ENCODE peak calls at places on chromosomes 3 and 15, in five cellular contexts. W is iPS-NIHi11, E is hippocampal formation, H is GM12892, V is RPMI7951. L is an unnamed sample.

GRCh38 chr15:46034755-46035154 is 399.9 kb downstream of the SQOR start:
- DNase-seq in W (no peak), H (no peak), V (no peak), E (no peak), L (no peak)

GRCh38 chr15:59713177-59713576 is 24.1 kb upstream of the BNIP2 start:
- DNase-seq in W (no peak), E (no peak), V (no peak), H (no peak), L (no peak)

GRCh38 chr3:136114421-136114820 is 81.7 kb downstream of the MSL2 start:
- DNase-seq in V (no peak), H (no peak), E (no peak), W (no peak), L (no peak)

GRCh38 chr3:125055165-125055912 is 458 bp downstream of the HEG1 start:
- DNase-seq in H (peak), W (no peak), E (peak), V (no peak), L (no peak)

GRCh38 chr15:93771429-93772020 is 459.8 kb upstream of the MCTP2 start:
- DNase-seq in H (no peak), W (no peak), E (no peak), V (no peak), L (no peak)

GRCh38 chr15:69665641-69666091 is 213.0 kb downstream of the RPLP1 start:
- DNase-seq in W (no peak), V (peak), H (no peak), E (no peak), L (no peak)

GRCh38 chr3:159620281-159620680 is 368.4 kb upstream of the IL12A start:
- DNase-seq in V (peak), W (no peak), H (no peak), E (no peak), L (no peak)

GRCh38 chr15:49645937-49646336 is 25.1 kb downstream of the DTWD1 start:
- DNase-seq in H (no peak), W (no peak), V (peak), E (no peak), L (no peak)

GRCh38 chr3:116051040-116051439 is 394.2 kb downstream of the LSAMP start:
- DNase-seq in W (no peak), H (no peak), V (no peak), E (no peak), L (no peak)

GRCh38 chr3:150094150-150094932 is 123.6 kb upstream of the PFN2 start:
- DNase-seq in H (no peak), W (no peak), E (no peak), V (peak), L (no peak)

GRCh38 chr3:152554980-152555379 is 280.0 kb upstream of the P2RY1 start:
- DNase-seq in E (no peak), W (no peak), V (no peak), H (no peak), L (no peak)

GRCh38 chr15:73683624-73684536 is at the start of gene CD276:
- DNase-seq in V (peak), H (peak), E (peak), W (peak), L (peak)

GRCh38 chr15:61974759-61975158 is 85.5 kb downstream of the VPS13C start:
- DNase-seq in H (no peak), V (peak), E (no peak), W (no peak), L (no peak)

GRCh38 chr15:90729266-90729665 is 12.1 kb downstream of the BLM start:
- DNase-seq in H (no peak), W (no peak), E (no peak), V (no peak), L (no peak)

GRCh38 chr15:40344631-40345120 is 3.9 kb upstream of the CCDC9B start:
- DNase-seq in E (peak), V (peak), W (peak), H (peak), L (peak)

GRCh38 chr15:32029409-32029861 is 880 bp upstream of the CHRNA7 start:
- DNase-seq in E (peak), H (no peak), W (peak), V (no peak), L (peak)

GRCh38 chr15:79724312-79724711 is 172.5 kb downstream of the MTHFS start:
- DNase-seq in V (peak), W (no peak), E (no peak), H (no peak), L (no peak)

GRCh38 chr3:131306242-131306641 is 75.3 kb upstream of the NUDT16 start:
- DNase-seq in H (no peak), E (no peak), W (no peak), V (no peak), L (no peak)

GRCh38 chr3:23084367-23084766 is 118.8 kb upstream of the UBE2E2 start:
- DNase-seq in E (no peak), H (no peak), W (no peak), V (no peak), L (no peak)